ENCODE peak calls at places on chromosomes 16 and 17, in nine cellular contexts. F, M, L, Z, W, R, C, O and S are unnamed samples.

GRCh38 chr17:58282442-58282841 is 1.7 kb upstream of the MPO start:
- DNase-seq in C (no peak), O (no peak), L (no peak), M (no peak), Z (no peak), F (no peak), W (no peak), R (no peak), S (no peak)

GRCh38 chr16:53822936-53823529 is 119.1 kb downstream of the FTO start:
- DNase-seq in F (peak; percentile 60), L (no peak), O (no peak), C (peak; percentile 69), W (no peak), Z (no peak), M (no peak), R (no peak), S (no peak)

GRCh38 chr17:3005696-3006095 is 57.7 kb downstream of the OR1D5 start:
- DNase-seq in L (no peak), F (no peak), R (no peak), Z (no peak), O (no peak), M (no peak), C (no peak), W (no peak), S (no peak)

GRCh38 chr17:42436401-42436800 is 13.3 kb upstream of the CAVIN1 start:
- DNase-seq in F (peak; percentile 97), Z (no peak), R (no peak), M (no peak), W (no peak), C (peak; percentile 99), O (no peak), L (peak; percentile 19), S (peak; percentile 61)

GRCh38 chr17:80026359-80027042 is 9.2 kb downstream of the TBC1D16 start:
- DNase-seq in R (no peak), Z (no peak), W (no peak), C (no peak), L (peak; percentile 79), F (no peak), M (no peak), O (no peak), S (no peak)

GRCh38 chr17:19397556-19398041 is 10.6 kb upstream of the MFAP4 start:
- DNase-seq in C (no peak), R (no peak), L (no peak), O (no peak), M (no peak), F (no peak), W (no peak), Z (no peak), S (no peak)

GRCh38 chr17:77352996-77353395 is 212.2 kb downstream of the SEC14L1 start:
- DNase-seq in O (peak; percentile 20), C (no peak), F (no peak), Z (no peak), M (no peak), R (no peak), L (no peak), W (no peak), S (no peak)

GRCh38 chr16:47732806-47733150 is 271.6 kb downstream of the PHKB start:
- DNase-seq in Z (no peak), C (peak; percentile 83), R (no peak), W (peak; percentile 45), L (no peak), M (peak; percentile 59), O (no peak), F (peak; percentile 96), S (no peak)

GRCh38 chr17:6940186-6940649 is 55.6 kb upstream of the ALOX12 start:
- DNase-seq in W (peak; percentile 23), Z (no peak), M (no peak), R (no peak), C (no peak), O (no peak), F (no peak), L (no peak), S (no peak)

GRCh38 chr16:68908000-68908313 is 64.6 kb downstream of the TANGO6 start:
- DNase-seq in Z (no peak), R (no peak), L (no peak), C (peak; percentile 9), O (no peak), F (peak; percentile 62), M (no peak), W (no peak), S (no peak)

GRCh38 chr17:7466644-7467341 is 12.6 kb downstream of the ZBTB4 start:
- DNase-seq in O (no peak), W (no peak), Z (no peak), M (no peak), C (peak; percentile 69), L (no peak), F (peak; percentile 49), R (no peak), S (no peak)

GRCh38 chr17:75047398-75048098 is 523 bp downstream of the KCTD2 start:
- DNase-seq in M (no peak), O (peak; percentile 62), L (peak; percentile 30), C (no peak), W (no peak), F (no peak), R (no peak), Z (no peak), S (peak; percentile 43)

GRCh38 chr16:17647879-17648649 is 177.3 kb upstream of the XYLT1 start:
- DNase-seq in F (no peak), C (no peak), R (no peak), M (no peak), O (no peak), W (no peak), L (no peak), Z (no peak), S (no peak)

GRCh38 chr17:82870541-82870940 is 30.7 kb upstream of the ZNF750 start:
- DNase-seq in R (no peak), O (no peak), F (no peak), W (no peak), Z (no peak), C (no peak), L (no peak), M (no peak), S (no peak)

GRCh38 chr17:78164748-78165607 is 3.4 kb upstream of the SYNGR2 start:
- DNase-seq in M (no peak), L (no peak), W (no peak), R (no peak), Z (no peak), C (no peak), F (no peak), O (no peak), S (no peak)

GRCh38 chr17:17672453-17673368 is 8.5 kb upstream of the RAI1 start:
- DNase-seq in F (no peak), Z (no peak), O (no peak), W (no peak), M (no peak), R (no peak), L (no peak), C (no peak), S (no peak)